ENCODE peak calls at places on chromosomes 11 and 22, in four cellular contexts. One of them, this sample, is unnamed.

GRCh38 chr11:119479685-119480275 is 56.8 kb upstream of the THY1 start:
- DNase-seq in IMR-90: peak; percentile 65
- DNase-seq in cardiac muscle cell: peak; percentile 29
- DNase-seq in AG09309: no peak
- DNase-seq in this sample: no peak

GRCh38 chr11:7347611-7348431 is 96.1 kb downstream of the SYT9 start:
- DNase-seq in AG09309: no peak
- DNase-seq in IMR-90: no peak
- DNase-seq in cardiac muscle cell: peak; percentile 1
- DNase-seq in this sample: no peak

GRCh38 chr11:12017865-12018453 is 9.5 kb upstream of the DKK3 start:
- DNase-seq in AG09309: no peak
- DNase-seq in cardiac muscle cell: peak; percentile 76
- DNase-seq in IMR-90: peak; percentile 44
- DNase-seq in this sample: no peak

GRCh38 chr22:46363611-46364321 is 28.3 kb downstream of the TRMU start:
- DNase-seq in cardiac muscle cell: no peak
- DNase-seq in IMR-90: no peak
- DNase-seq in AG09309: no peak
- DNase-seq in this sample: no peak

GRCh38 chr11:72085836-72086475 is 5.3 kb downstream of the LRRC51 start:
- DNase-seq in AG09309: no peak
- DNase-seq in IMR-90: no peak
- DNase-seq in cardiac muscle cell: no peak
- DNase-seq in this sample: no peak

GRCh38 chr11:122721201-122721963 is 65.9 kb downstream of the UBASH3B start:
- DNase-seq in IMR-90: peak; percentile 65
- DNase-seq in cardiac muscle cell: no peak
- DNase-seq in AG09309: no peak
- DNase-seq in this sample: no peak

GRCh38 chr22:45952151-45952550 is 24.8 kb downstream of the WNT7B start:
- DNase-seq in IMR-90: no peak
- DNase-seq in AG09309: no peak
- DNase-seq in cardiac muscle cell: no peak
- DNase-seq in this sample: no peak

GRCh38 chr11:75337195-75337654 is 14.2 kb downstream of the ARRB1 start:
- DNase-seq in IMR-90: peak; percentile 60
- DNase-seq in AG09309: no peak
- DNase-seq in cardiac muscle cell: no peak
- DNase-seq in this sample: no peak

GRCh38 chr22:23497016-23497885 is 82.8 kb downstream of the IGLL1 start:
- DNase-seq in IMR-90: no peak
- DNase-seq in AG09309: no peak
- DNase-seq in cardiac muscle cell: no peak
- DNase-seq in this sample: no peak

GRCh38 chr22:28903080-28903479 is 19.7 kb downstream of the ZNRF3 start:
- DNase-seq in IMR-90: no peak
- DNase-seq in AG09309: no peak
- DNase-seq in cardiac muscle cell: no peak
- DNase-seq in this sample: no peak

GRCh38 chr22:22687638-22688500 is 43.5 kb downstream of the GGTLC2 start:
- DNase-seq in IMR-90: peak; percentile 65
- DNase-seq in cardiac muscle cell: no peak
- DNase-seq in AG09309: peak; percentile 3
- DNase-seq in this sample: no peak

GRCh38 chr22:45181240-45181639 is 17.5 kb downstream of the NUP50 start:
- DNase-seq in cardiac muscle cell: no peak
- DNase-seq in AG09309: no peak
- DNase-seq in IMR-90: no peak
- DNase-seq in this sample: no peak

GRCh38 chr11:27162237-27162636 is 121.6 kb downstream of the BBOX1 start:
- DNase-seq in AG09309: no peak
- DNase-seq in cardiac muscle cell: no peak
- DNase-seq in IMR-90: no peak
- DNase-seq in this sample: no peak

GRCh38 chr11:81237139-81237538 is 1496.5 kb downstream of the FAM181B start:
- DNase-seq in IMR-90: peak; percentile 4
- DNase-seq in cardiac muscle cell: peak; percentile 68
- DNase-seq in AG09309: no peak
- DNase-seq in this sample: no peak